ENCODE peak calls at places on chromosomes 5 and 9, in ten cellular contexts. V is thyroid gland; C is sigmoid colon; L is uterus; M is vagina; Z is CD8-positive, alpha-beta T cell; X is PC-3; A is testis; F is CD8-positive, alpha-beta memory T cell; N is GM23248. Y is an unnamed sample.

GRCh38 chr9:76438841-76439588 is 20.0 kb upstream of the GCNT1 start:
- DNase-seq in N (no peak), A (no peak), V (no peak), C (no peak), X (no peak), F (no peak), Z (no peak), M (no peak), L (no peak), Y (no peak)

GRCh38 chr5:170694911-170695310 is 88.6 kb upstream of the GABRP start:
- DNase-seq in X (no peak), F (no peak), C (no peak), A (no peak), M (no peak), N (no peak), L (no peak), Z (no peak), V (no peak), Y (no peak)

GRCh38 chr9:12702160-12702758 is 9.1 kb downstream of the TYRP1 start:
- DNase-seq in N (peak; percentile 80), M (no peak), C (peak; percentile 69), V (peak; percentile 30), L (peak; percentile 37), A (peak; percentile 27), F (no peak), Z (no peak), X (peak; percentile 70), Y (peak; percentile 37)

GRCh38 chr9:115941561-115942315 is 211.9 kb upstream of the PAPPA start:
- DNase-seq in A (no peak), M (no peak), V (no peak), N (peak; percentile 61), X (peak; percentile 56), C (no peak), Z (no peak), L (no peak), F (no peak), Y (no peak)

GRCh38 chr9:104927216-104927911 is 591 bp downstream of the ABCA1 start:
- DNase-seq in N (peak; percentile 63), M (no peak), Z (peak; percentile 13), X (peak; percentile 39), V (peak; percentile 55), C (peak; percentile 77), L (peak; percentile 42), F (peak; percentile 13), A (peak; percentile 63), Y (peak; percentile 47)

GRCh38 chr5:176816791-176817272 is 6.5 kb downstream of the UNC5A start:
- DNase-seq in V (no peak), X (no peak), F (no peak), C (no peak), N (no peak), A (no peak), L (no peak), M (no peak), Z (no peak), Y (no peak)

GRCh38 chr5:82406200-82406773 is 128.1 kb upstream of the RPS23 start:
- DNase-seq in N (peak; percentile 77), C (no peak), Z (no peak), F (no peak), L (no peak), V (no peak), M (no peak), A (no peak), X (peak; percentile 93), Y (no peak)

GRCh38 chr9:134996591-134997530 is 79.1 kb upstream of the FCN1 start:
- DNase-seq in F (no peak), L (no peak), A (no peak), Z (no peak), X (no peak), V (no peak), C (peak; percentile 44), M (no peak), N (no peak), Y (no peak)

GRCh38 chr5:148829734-148830133 is 3.3 kb downstream of the ADRB2 start:
- DNase-seq in X (peak; percentile 40), M (no peak), F (no peak), C (no peak), N (no peak), L (no peak), A (no peak), Z (no peak), V (peak; percentile 5), Y (no peak)

GRCh38 chr5:148831590-148832565 is 5.5 kb downstream of the ADRB2 start:
- DNase-seq in F (no peak), Z (no peak), V (no peak), X (peak; percentile 60), L (no peak), M (no peak), A (no peak), C (peak; percentile 66), N (no peak), Y (no peak)

GRCh38 chr5:148829248-148829594 is 2.8 kb downstream of the ADRB2 start:
- DNase-seq in N (no peak), L (no peak), C (no peak), A (no peak), X (no peak), Z (no peak), M (no peak), F (no peak), V (no peak), Y (no peak)

GRCh38 chr5:148828461-148829247 is 2.2 kb downstream of the ADRB2 start:
- DNase-seq in C (no peak), N (peak; percentile 11), F (no peak), L (no peak), X (peak; percentile 86), V (no peak), M (no peak), A (no peak), Z (no peak), Y (no peak)

GRCh38 chr5:148830220-148830619 is 3.8 kb downstream of the ADRB2 start:
- DNase-seq in N (no peak), F (no peak), C (no peak), M (no peak), L (no peak), V (peak; percentile 6), Z (no peak), X (peak; percentile 40), A (no peak), Y (no peak)
- H3K4me3 ChIP-seq in N (no peak overlapping the region), F (peak overlapping the region; percentile 78), C (peak overlapping the region; percentile 65), M (peak overlapping the region; percentile 61), L (no peak overlapping the region), V (no peak overlapping the region), Z (no peak overlapping the region), X (peak overlapping the region; percentile 73), A (no peak overlapping the region), Y (no peak overlapping the region)

DNA sequence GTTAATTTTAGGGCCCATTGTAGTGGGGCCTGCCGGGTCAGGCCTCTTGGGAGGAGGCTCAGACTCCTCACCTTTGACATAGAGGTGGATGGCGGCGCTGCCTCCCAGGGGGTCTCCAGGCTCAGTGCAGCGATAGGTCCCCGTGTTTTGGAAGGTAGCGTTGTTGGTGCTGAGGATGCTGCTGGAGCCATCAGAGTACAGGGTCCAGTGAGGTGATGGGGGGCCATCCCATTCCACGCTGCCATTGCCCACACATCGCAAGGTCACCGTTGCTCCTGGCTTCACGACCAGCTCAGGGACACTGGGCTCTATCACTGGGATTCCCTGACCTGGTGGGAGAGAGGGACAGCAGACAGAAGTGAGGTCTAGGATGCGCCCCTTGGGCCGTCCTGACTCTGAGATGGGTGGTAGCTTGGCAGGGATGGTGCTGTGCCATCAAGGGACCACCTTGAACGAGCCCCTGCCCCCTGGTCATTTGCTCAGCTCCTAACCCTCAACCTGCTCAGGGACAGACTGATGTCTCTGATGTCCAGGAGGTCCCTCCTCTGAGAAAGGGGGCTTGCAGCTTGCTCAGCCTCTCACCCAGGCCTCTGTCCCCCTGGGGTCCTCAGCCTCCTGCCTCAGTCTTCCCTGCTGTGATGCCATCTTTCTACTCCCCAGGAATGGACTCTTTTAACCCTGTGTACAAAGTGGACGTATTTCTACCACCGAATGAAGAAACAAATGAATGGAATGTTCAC is 5.5 kb downstream of the CSF1R start:
- DNase-seq in V (no peak), A (peak; percentile 3), N (no peak), C (no peak), M (peak; percentile 65), X (no peak), Z (no peak), F (no peak), L (no peak), Y (no peak)
- H3K9me3 ChIP-seq in V (no peaks in the 10 kb centered on the region), A (no peaks in the 10 kb centered on the region), N (no peaks in the 10 kb centered on the region), C (no peaks in the 10 kb centered on the region), M (no peaks in the 10 kb centered on the region), X (no peaks in the 10 kb centered on the region), Z (no peaks in the 10 kb centered on the region), F (no peaks in the 10 kb centered on the region), L (no peaks in the 10 kb centered on the region), Y (no peaks in the 10 kb centered on the region)

GRCh38 chr5:34632805-34633414 is 23.2 kb upstream of the RAI14 start:
- DNase-seq in F (no peak), N (no peak), Z (no peak), C (no peak), X (no peak), A (no peak), L (no peak), M (no peak), V (no peak), Y (no peak)

GRCh38 chr5:34626751-34627150 is 29.4 kb upstream of the RAI14 start:
- DNase-seq in Z (no peak), C (no peak), L (no peak), V (no peak), N (no peak), F (no peak), A (no peak), X (no peak), M (no peak), Y (no peak)

GRCh38 chr5:34627794-34628193 is 28.3 kb upstream of the RAI14 start:
- DNase-seq in F (no peak), X (peak; percentile 31), Z (no peak), A (no peak), C (no peak), L (no peak), M (no peak), N (peak; percentile 76), V (no peak), Y (no peak)

GRCh38 chr5:34628373-34628772 is 27.8 kb upstream of the RAI14 start:
- DNase-seq in A (no peak), V (no peak), N (no peak), M (no peak), X (no peak), L (no peak), Z (no peak), C (no peak), F (no peak), Y (no peak)

DNA sequence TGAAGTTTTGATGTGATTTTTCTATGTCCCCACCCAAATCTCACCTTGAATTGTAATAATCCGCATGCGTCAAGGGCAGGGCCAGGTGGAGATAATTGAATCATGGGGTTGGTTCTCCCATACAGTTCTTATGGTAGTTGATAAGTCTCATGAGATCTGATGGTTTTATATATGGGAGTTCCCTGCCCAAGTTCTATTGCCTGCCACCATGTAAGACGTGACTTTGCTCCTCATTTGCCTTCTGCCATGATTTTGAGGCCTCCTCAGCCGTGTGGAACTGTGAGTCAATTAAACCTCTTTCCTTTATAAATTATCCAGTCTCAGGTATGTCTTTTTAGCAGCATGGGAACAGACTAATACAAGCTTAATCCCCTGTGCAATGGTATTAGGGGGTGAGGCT is 25.5 kb upstream of the RAI14 start:
- DNase-seq in Z (no peak), X (no peak), F (no peak), C (no peak), N (no peak), M (peak; percentile 42), V (no peak), A (no peak), L (no peak), Y (no peak)
- H3K36me3 ChIP-seq in Z (no peaks in the 10 kb centered on the region), X (no peaks in the 10 kb centered on the region), F (no peaks in the 10 kb centered on the region), C (no peaks in the 10 kb centered on the region), N (no peaks in the 10 kb centered on the region), M (no peaks in the 10 kb centered on the region), V (no peaks in the 10 kb centered on the region), A (no peaks in the 10 kb centered on the region), L (no peaks in the 10 kb centered on the region), Y (no peaks in the 10 kb centered on the region)

DNA sequence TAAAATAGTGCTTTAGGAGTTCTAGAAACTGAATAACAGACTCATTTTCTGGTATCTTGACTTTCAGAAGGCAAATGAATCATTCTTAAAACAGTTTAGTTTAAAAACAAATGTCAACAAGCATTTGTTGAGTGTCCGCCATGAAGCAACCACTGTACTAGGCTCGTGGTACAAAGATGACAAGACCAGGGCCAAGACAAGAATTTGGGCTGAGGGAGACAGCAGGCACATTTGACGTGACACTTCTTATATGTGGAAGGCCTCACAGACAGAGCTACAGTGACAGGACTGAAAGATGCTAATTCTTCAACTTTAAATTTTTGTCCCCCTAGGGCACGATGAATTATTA is 14.4 kb upstream of the ZNF131 start:
- DNase-seq in F (no peak), L (no peak), Z (no peak), C (no peak), M (no peak), V (no peak), N (no peak), A (no peak), X (no peak), Y (no peak)
- H3K4me3 ChIP-seq in F (peak overlapping the region; percentile 74), L (no peak overlapping the region), Z (no peak overlapping the region), C (no peak overlapping the region), M (no peak overlapping the region), V (no peak overlapping the region), N (peak overlapping the region; percentile 75), A (no peak overlapping the region), X (peak overlapping the region; percentile 30), Y (no peak overlapping the region)

Y was measured in small intestine.